ENCODE peak calls at places on chromosomes 12 and 14, in nine cellular contexts. X, A, J, M, S, W, D, N and L are unnamed samples.

GRCh38 chr14:92308676-92309075 is 14.3 kb upstream of the SLC24A4 start:
- DNase-seq in X (no peak), A (no peak), J (no peak), M (no peak), S (no peak), W (no peak), D (no peak), N (no peak), L (no peak)

GRCh38 chr12:114361992-114362391 is 44.0 kb downstream of the TBX5 start:
- DNase-seq in X (no peak), A (no peak), J (no peak), M (no peak), S (no peak), W (no peak), D (no peak), N (no peak), L (no peak)

GRCh38 chr12:51951843-51952722 is 584 bp downstream of the ACVR1B start:
- DNase-seq in X (no peak), A (peak), J (no peak), M (peak), S (no peak), W (no peak), D (no peak), N (no peak), L (peak)

GRCh38 chr14:80572666-80573065 is 361.4 kb upstream of the DIO2 start:
- DNase-seq in X (no peak), A (no peak), J (no peak), M (no peak), S (no peak), W (no peak), D (no peak), N (no peak), L (no peak)

GRCh38 chr14:22375321-22375930 is 213.6 kb downstream of the DAD1 start:
- DNase-seq in X (no peak), A (peak), J (peak), M (peak), S (no peak), W (no peak), D (no peak), N (no peak), L (no peak)

GRCh38 chr14:35402323-35403084 is 2.0 kb downstream of the NFKBIA start:
- DNase-seq in X (no peak), A (no peak), J (no peak), M (no peak), S (no peak), W (no peak), D (no peak), N (no peak), L (no peak)

GRCh38 chr14:75461755-75462349 is 34.0 kb downstream of the JDP2 start:
- DNase-seq in X (no peak), A (no peak), J (no peak), M (no peak), S (no peak), W (no peak), D (no peak), N (no peak), L (no peak)

GRCh38 chr12:55929306-55929791 is 1.6 kb upstream of the DGKA start:
- DNase-seq in X (no peak), A (no peak), J (no peak), M (no peak), S (no peak), W (peak), D (no peak), N (no peak), L (no peak)

GRCh38 chr14:38065101-38065762 is 142.5 kb upstream of the SSTR1 start:
- DNase-seq in X (no peak), A (no peak), J (no peak), M (no peak), S (no peak), W (peak), D (no peak), N (no peak), L (no peak)

GRCh38 chr12:116708826-116709756 is 28.8 kb downstream of the SPRING1 start:
- DNase-seq in X (no peak), A (no peak), J (peak), M (peak), S (peak), W (peak), D (peak), N (no peak), L (peak)

GRCh38 chr12:130827432-130827831 is 11.6 kb downstream of the STX2 start:
- DNase-seq in X (no peak), A (no peak), J (no peak), M (no peak), S (no peak), W (no peak), D (no peak), N (no peak), L (no peak)

GRCh38 chr12:113092478-113093408 is 36.2 kb downstream of the DTX1 start:
- DNase-seq in X (no peak), A (peak), J (no peak), M (peak), S (no peak), W (no peak), D (peak), N (no peak), L (peak)

GRCh38 chr14:31080060-31080459 is 53.9 kb upstream of the STRN3 start:
- DNase-seq in X (no peak), A (no peak), J (peak), M (peak), S (peak), W (no peak), D (no peak), N (no peak), L (no peak)

GRCh38 chr12:2266666-2267623 is 214.2 kb downstream of the CACNA1C start:
- DNase-seq in X (no peak), A (no peak), J (no peak), M (no peak), S (no peak), W (no peak), D (no peak), N (no peak), L (no peak)

GRCh38 chr12:4819654-4820053 is 90.1 kb upstream of the KCNA1 start:
- DNase-seq in X (no peak), A (no peak), J (no peak), M (no peak), S (no peak), W (no peak), D (no peak), N (no peak), L (no peak)

GRCh38 chr12:26298785-26299621 is 103.6 kb downstream of the SSPN start:
- DNase-seq in X (no peak), A (no peak), J (peak), M (peak), S (no peak), W (no peak), D (no peak), N (no peak), L (no peak)

GRCh38 chr12:2959508-2960431 is 573 bp downstream of the TEAD4 start:
- DNase-seq in X (no peak), A (peak), J (no peak), M (peak), S (no peak), W (no peak), D (peak), N (peak), L (peak)

GRCh38 chr14:104187931-104188726 is 49.7 kb downstream of the KIF26A start:
- DNase-seq in X (no peak), A (no peak), J (no peak), M (peak), S (no peak), W (no peak), D (no peak), N (no peak), L (no peak)

GRCh38 chr12:1324900-1325299 is 269.5 kb downstream of the FBXL14 start:
- DNase-seq in X (no peak), A (no peak), J (no peak), M (no peak), S (no peak), W (no peak), D (no peak), N (no peak), L (no peak)

GRCh38 chr14:36973806-36974442 is 198.5 kb downstream of the SLC25A21 start:
- DNase-seq in X (no peak), A (no peak), J (peak), M (peak), S (no peak), W (no peak), D (no peak), N (no peak), L (no peak)

GRCh38 chr12:124681779-124682391 is 114.5 kb upstream of the NCOR2 start:
- DNase-seq in X (no peak), A (no peak), J (no peak), M (peak), S (no peak), W (no peak), D (no peak), N (no peak), L (no peak)

GRCh38 chr14:98889107-98889835 is 382.7 kb downstream of the BCL11B start:
- DNase-seq in X (no peak), A (no peak), J (no peak), M (no peak), S (no peak), W (no peak), D (no peak), N (no peak), L (no peak)

GRCh38 chr12:131050463-131051154 is 96.9 kb downstream of the ADGRD1 start:
- DNase-seq in X (no peak), A (no peak), J (no peak), M (no peak), S (no peak), W (no peak), D (no peak), N (no peak), L (peak)

GRCh38 chr12:80226576-80226975 is 127.2 kb downstream of the OTOGL start:
- DNase-seq in X (no peak), A (no peak), J (no peak), M (peak), S (no peak), W (no peak), D (no peak), N (no peak), L (no peak)